ENCODE peak calls at places on chromosome 17, in nine cellular contexts. D is DMS153; H is activated CD8-positive, alpha-beta T cell treated with anti-CD3 and anti-CD28 coated beads, Interleukin-2, amount 10 ng/mL, durations not matched to agents 7 days and 5 days; U is tibial artery; E is C1 segment of cervical spinal cord; L is IMR-90; Y is effector memory CD8-positive, alpha-beta T cell; X is brain pericyte; J is CD8-positive, alpha-beta T cell. S is an unnamed sample.

GRCh38 chr17:49890852-49891251 is 43.0 kb upstream of the TAC4 start:
- DNase-seq in L (no peak), H (no peak), E (no peak), J (no peak), U (no peak), X (no peak), D (no peak), Y (no peak), S (no peak)

GRCh38 chr17:31824771-31825360 is 34.2 kb downstream of the COPRS start:
- DNase-seq in J (no peak), Y (no peak), U (no peak), E (no peak), L (peak; percentile 39), H (no peak), D (no peak), X (no peak), S (no peak)

GRCh38 chr17:46720408-46720807 is 98.1 kb downstream of the WNT3 start:
- DNase-seq in D (no peak), E (no peak), L (no peak), X (no peak), H (no peak), U (no peak), Y (no peak), J (no peak), S (no peak)

GRCh38 chr17:63826468-63827001 is 696 bp upstream of the PSMC5 start:
- DNase-seq in U (no peak), E (no peak), X (no peak), D (no peak), J (no peak), Y (no peak), L (peak; percentile 41), H (no peak), S (peak; percentile 67)

GRCh38 chr17:40433551-40434384 is 9.5 kb upstream of the IGFBP4 start:
- DNase-seq in H (peak; percentile 54), U (no peak), Y (no peak), J (no peak), X (no peak), L (no peak), E (no peak), D (no peak), S (peak; percentile 74)

GRCh38 chr17:50147841-50148225 is 2.6 kb downstream of the PPP1R9B start:
- DNase-seq in E (peak; percentile 86), U (no peak), Y (no peak), D (no peak), J (no peak), X (no peak), L (no peak), H (no peak), S (peak; percentile 77)

GRCh38 chr17:19344311-19345066 is 18.0 kb downstream of the B9D1 start:
- DNase-seq in E (no peak), X (no peak), H (no peak), U (peak; percentile 20), J (no peak), Y (no peak), L (no peak), D (no peak), S (no peak)

GRCh38 chr17:40870136-40870535 is 3.1 kb upstream of the KRT12 start:
- DNase-seq in H (no peak), J (no peak), X (no peak), U (no peak), L (no peak), D (no peak), E (no peak), Y (no peak), S (peak; percentile 3)

GRCh38 chr17:17353625-17354484 is 50.7 kb downstream of the NT5M start:
- DNase-seq in Y (no peak), J (no peak), H (no peak), L (no peak), E (no peak), U (no peak), X (no peak), D (no peak), S (no peak)

GRCh38 chr17:64497565-64498035 is 746 bp upstream of the POLG2 start:
- DNase-seq in U (no peak), L (no peak), E (no peak), J (no peak), X (no peak), D (no peak), H (no peak), Y (no peak), S (no peak)

GRCh38 chr17:556431-556995 is 158.1 kb downstream of the VPS53 start:
- DNase-seq in X (no peak), E (no peak), U (no peak), Y (no peak), J (no peak), L (no peak), D (no peak), H (no peak), S (no peak)

S was measured in mesendoderm.